ENCODE peak calls at places on chromosomes 1 and 21, in four cellular contexts. L, R, U and H are unnamed samples.
A peak's percentile ranks its signal among the peaks of the same experiment; 100 is the strongest.

GRCh38 chr1:102836991-102837390 is 271.3 kb downstream of the COL11A1 start:
- DNase-seq in U (no peak), R (no peak), L (no peak), H (no peak)

GRCh38 chr1:111280267-111280666 is 10.4 kb upstream of the CHIA start:
- DNase-seq in L (no peak), R (no peak), U (no peak), H (no peak)

GRCh38 chr1:11207898-11208611 is 18.9 kb downstream of the ANGPTL7 start:
- DNase-seq in R (no peak), L (no peak), U (no peak), H (no peak)

GRCh38 chr21:35256468-35256988 is 207.4 kb upstream of the RUNX1 start:
- DNase-seq in U (no peak), R (peak; percentile 49), L (no peak), H (no peak)

GRCh38 chr21:36845790-36846189 is 120.7 kb downstream of the HLCS start:
- DNase-seq in R (no peak), L (no peak), U (no peak), H (no peak)

GRCh38 chr1:207040181-207040533 is 7.6 kb upstream of the C1orf116 start:
- DNase-seq in L (no peak), R (no peak), U (no peak), H (no peak)

GRCh38 chr1:28417441-28418277 is 48.1 kb downstream of the PHACTR4 start:
- DNase-seq in U (no peak), L (no peak), R (no peak), H (no peak)

GRCh38 chr1:215631489-215631888 is 64.4 kb downstream of the KCTD3 start:
- DNase-seq in U (no peak), R (no peak), L (no peak), H (no peak)

GRCh38 chr21:34875830-34876229 is 173.3 kb downstream of the RUNX1 start:
- DNase-seq in L (no peak), U (no peak), R (no peak), H (no peak)

GRCh38 chr1:33274446-33274845 is 18.2 kb downstream of the ZNF362 start:
- DNase-seq in U (no peak), R (no peak), L (no peak), H (no peak)

GRCh38 chr1:111690306-111690617 is 48.9 kb downstream of the INKA2 start:
- DNase-seq in L (no peak), R (no peak), U (no peak), H (no peak)

GRCh38 chr1:1754051-1754815 is 24.0 kb downstream of the NADK start:
- DNase-seq in L (no peak), R (no peak), U (no peak), H (no peak)

GRCh38 chr1:186799689-186800054 is 29.1 kb upstream of the PLA2G4A start:
- DNase-seq in R (no peak), U (no peak), L (no peak), H (no peak)
- TF ChIP-seq CTCF in R (no peak), U (no peak), L (no peak), H (no peak)

DNA sequence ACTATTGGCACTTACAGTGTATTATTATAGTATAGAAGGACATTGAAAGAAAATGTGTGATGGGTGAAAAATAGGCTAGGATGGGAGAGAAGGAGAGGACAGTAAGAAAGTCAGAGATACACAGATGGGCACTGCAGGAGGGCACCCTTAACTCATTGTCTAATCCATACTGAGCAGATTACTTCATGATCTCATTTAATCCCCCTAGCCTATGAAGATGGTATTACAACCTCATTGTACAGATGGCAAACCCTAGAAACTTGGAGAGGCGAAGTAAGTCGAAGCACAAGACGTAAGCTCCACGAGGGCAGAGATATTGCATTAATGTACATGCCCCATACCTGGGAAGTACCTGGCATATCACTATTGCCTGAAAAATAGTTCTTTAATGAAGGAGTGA is 346.9 kb upstream of the DAB1 start:
- DNase-seq in U (peak; percentile 2), R (no peak), L (no peak), H (no peak)
- TF ChIP-seq CTCF in U (peak; percentile 50), R (no peak), L (peak; percentile 60), H (no peak)

GRCh38 chr1:82015444-82015843 is 214.7 kb downstream of the ADGRL2 start:
- DNase-seq in R (no peak), L (no peak), U (no peak), H (no peak)

GRCh38 chr1:82019512-82019911 is 218.8 kb downstream of the ADGRL2 start:
- DNase-seq in L (no peak), R (no peak), U (no peak), H (no peak)

GRCh38 chr1:82013702-82014101 is 213.0 kb downstream of the ADGRL2 start:
- DNase-seq in U (no peak), R (no peak), L (no peak), H (no peak)

DNA sequence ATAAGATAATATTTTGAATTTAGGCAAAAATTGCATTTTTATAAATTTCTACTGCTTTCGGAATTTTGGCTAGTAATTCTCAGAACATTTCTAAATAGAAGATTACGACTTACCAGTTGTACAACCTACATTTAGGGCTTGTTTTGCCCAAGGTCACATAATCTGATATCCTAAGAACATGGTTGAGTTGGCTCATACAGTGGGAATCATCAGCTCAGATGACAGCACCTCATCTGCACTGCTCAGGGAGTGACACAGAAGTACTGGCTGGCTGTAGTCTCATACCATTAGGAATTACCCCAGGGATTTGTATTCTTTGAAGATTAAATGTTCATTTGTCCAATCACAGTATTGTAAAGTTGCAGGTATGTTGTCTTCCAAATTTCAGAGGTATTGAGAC is 217.6 kb downstream of the ADGRL2 start:
- DNase-seq in L (no peak), R (no peak), U (no peak), H (no peak)
- TF ChIP-seq CTCF in L (no peak), R (no peak), U (no peak), H (no peak)

DNA sequence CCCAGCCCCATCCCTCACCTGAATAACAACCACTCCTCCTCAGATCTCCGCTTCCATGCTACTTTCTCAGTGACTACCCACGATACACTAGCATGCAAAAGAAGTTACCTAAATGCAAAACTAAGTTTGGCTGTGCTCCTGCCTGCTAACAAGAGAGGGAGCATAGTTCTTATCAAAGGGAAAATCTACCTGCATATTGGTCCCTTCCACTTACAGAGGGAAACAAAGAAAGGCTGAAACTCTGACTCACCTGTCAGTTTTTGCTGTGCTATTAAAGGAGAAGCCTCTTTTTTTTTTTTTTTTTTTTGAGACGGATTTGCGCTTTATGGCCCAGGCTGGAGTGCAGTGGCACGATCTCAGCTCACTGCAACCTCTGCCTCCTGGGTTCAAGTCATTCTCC is 43.8 kb upstream of the RAVER2 start:
- DNase-seq in R (no peak), U (no peak), L (no peak), H (no peak)
- TF ChIP-seq CTCF in R (no peak), U (no peak), L (no peak), H (no peak)